ENCODE peak calls at places on chromosome 21, in seven cellular contexts. E, O, Y, J, F, L and I are unnamed samples.

GRCh38 chr21:46078322-46078981 is 19.5 kb upstream of the COL6A2 start:
- DNase-seq in F (peak), O (peak), Y (peak), E (no peak), L (no peak), J (no peak), I (no peak)

GRCh38 chr21:30717105-30717504 is 1.5 kb downstream of the KRTAP21-3 start:
- DNase-seq in J (no peak), Y (no peak), O (no peak), E (no peak), F (no peak), L (no peak), I (no peak)

GRCh38 chr21:43316156-43316845 is 110.6 kb downstream of the SIK1 start:
- DNase-seq in L (no peak), F (no peak), Y (no peak), O (no peak), J (no peak), E (no peak), I (no peak)

GRCh38 chr21:37987668-37988067 is 71.4 kb upstream of the KCNJ6 start:
- DNase-seq in J (no peak), O (no peak), L (no peak), F (no peak), Y (no peak), E (no peak), I (no peak)

GRCh38 chr21:23789864-23790263 is 1817.4 kb downstream of the MRPL39 start:
- DNase-seq in Y (no peak), L (no peak), O (no peak), J (no peak), F (no peak), E (no peak), I (no peak)

GRCh38 chr21:15171546-15171945 is 106.7 kb upstream of the NRIP1 start:
- DNase-seq in F (no peak), L (no peak), E (no peak), J (no peak), O (no peak), Y (no peak), I (no peak)

GRCh38 chr21:16186742-16187141 is 457.0 kb downstream of the USP25 start:
- DNase-seq in O (peak), F (no peak), J (no peak), L (no peak), E (no peak), Y (no peak), I (no peak)

GRCh38 chr21:36756527-36756926 is 57.6 kb downstream of the SIM2 start:
- DNase-seq in L (no peak), E (no peak), F (no peak), Y (no peak), O (no peak), J (no peak), I (no peak)

GRCh38 chr21:45709696-45710268 is 66.3 kb downstream of the PCBP3 start:
- DNase-seq in E (no peak), O (no peak), L (no peak), F (no peak), J (no peak), Y (no peak), I (no peak)

GRCh38 chr21:45607021-45607921 is 36.3 kb upstream of the PCBP3 start:
- DNase-seq in L (peak), F (no peak), J (peak), O (no peak), Y (peak), E (peak), I (no peak)

GRCh38 chr21:45951676-45952075 is 29.9 kb upstream of the COL6A1 start:
- DNase-seq in F (no peak), Y (no peak), J (no peak), L (no peak), O (no peak), E (no peak), I (no peak)

GRCh38 chr21:28823464-28823863 is 169.2 kb downstream of the LTN1 start:
- DNase-seq in F (no peak), E (no peak), L (no peak), O (no peak), Y (no peak), J (no peak), I (no peak)

GRCh38 chr21:31772674-31773555 is 41.0 kb upstream of the SCAF4 start:
- DNase-seq in F (no peak), Y (no peak), J (no peak), L (no peak), E (no peak), O (no peak), I (peak)

GRCh38 chr21:28793043-28793442 is 199.6 kb downstream of the LTN1 start:
- DNase-seq in E (no peak), F (no peak), J (peak), L (peak), O (peak), Y (no peak), I (no peak)

GRCh38 chr21:36096398-36097290 is 26.8 kb downstream of the CBR1 start:
- DNase-seq in F (no peak), O (no peak), E (no peak), L (no peak), Y (no peak), J (peak), I (no peak)

GRCh38 chr21:38649120-38649519 is 150.8 kb upstream of the ERG start:
- DNase-seq in E (no peak), Y (no peak), O (no peak), J (no peak), F (no peak), L (no peak), I (no peak)

GRCh38 chr21:37800496-37801061 is 115.7 kb downstream of the KCNJ6 start:
- DNase-seq in E (no peak), O (no peak), F (no peak), L (no peak), Y (no peak), J (no peak), I (no peak)

GRCh38 chr21:9839011-9839661 is 682.2 kb upstream of the TPTE start:
- DNase-seq in J (no peak), O (no peak), L (no peak), Y (no peak), E (no peak), F (no peak), I (no peak)

GRCh38 chr21:18545908-18546307 is 142.3 kb upstream of the TMPRSS15 start:
- DNase-seq in J (no peak), E (peak), F (no peak), Y (no peak), L (peak), O (peak), I (no peak)

GRCh38 chr21:26194326-26194725 is 23.8 kb upstream of the APP start:
- DNase-seq in J (no peak), O (peak), E (no peak), F (no peak), Y (no peak), L (no peak), I (no peak)

GRCh38 chr21:38221594-38221993 is 35.2 kb upstream of the KCNJ15 start:
- DNase-seq in J (no peak), O (peak), L (no peak), E (no peak), F (no peak), Y (no peak), I (no peak)

GRCh38 chr21:37921091-37921490 is 4.8 kb upstream of the KCNJ6 start:
- DNase-seq in O (peak), J (peak), F (no peak), L (no peak), Y (no peak), E (no peak), I (no peak)

GRCh38 chr21:19440792-19441494 is 1037.4 kb upstream of the TMPRSS15 start:
- DNase-seq in J (no peak), F (no peak), Y (no peak), E (no peak), O (no peak), L (no peak), I (peak)

GRCh38 chr21:32021319-32022027 is 148.7 kb downstream of the HUNK start:
- DNase-seq in Y (peak), L (no peak), E (no peak), F (peak), O (no peak), J (no peak), I (no peak)

GRCh38 chr21:26966978-26967913 is at the start of gene ADAMTS5:
- DNase-seq in O (peak), Y (peak), F (peak), J (peak), L (no peak), E (peak), I (no peak)

GRCh38 chr21:27814226-27814625 is 847.3 kb upstream of the ADAMTS5 start:
- DNase-seq in F (no peak), Y (no peak), L (no peak), J (no peak), O (no peak), E (no peak), I (no peak)

GRCh38 chr21:45514311-45515021 is 27.8 kb downstream of the SLC19A1 start:
- DNase-seq in L (no peak), O (no peak), Y (no peak), J (no peak), E (no peak), F (no peak), I (no peak)

GRCh38 chr21:40331182-40331581 is 463.9 kb downstream of the PCP4 start:
- DNase-seq in J (no peak), E (no peak), Y (no peak), L (no peak), O (no peak), F (no peak), I (no peak)

GRCh38 chr21:17679002-17679600 is 66.4 kb upstream of the BTG3 start:
- DNase-seq in O (peak), F (no peak), Y (no peak), J (peak), L (peak), E (peak), I (peak)

GRCh38 chr21:30408782-30409494 is 13.1 kb downstream of the KRTAP13-1 start:
- DNase-seq in O (peak), E (peak), L (peak), F (peak), J (peak), Y (no peak), I (peak)

GRCh38 chr21:44436958-44437357 is 18.4 kb upstream of the LRRC3 start:
- DNase-seq in J (no peak), O (no peak), Y (peak), F (no peak), L (no peak), E (no peak), I (no peak)
- TF ChIP-seq CTCF in J (no peak), O (no peak), Y (no peak), F (no peak), L (no peak), E (no peak), I (no peak)

GRCh38 chr21:41812679-41813078 is 45.8 kb upstream of the RIPK4 start:
- DNase-seq in L (no peak), E (no peak), O (no peak), F (no peak), J (no peak), Y (no peak), I (no peak)

GRCh38 chr21:41810597-41810932 is 43.7 kb upstream of the RIPK4 start:
- DNase-seq in L (no peak), O (no peak), J (no peak), E (no peak), Y (no peak), F (no peak), I (no peak)

GRCh38 chr21:41808094-41808493 is 41.2 kb upstream of the RIPK4 start:
- DNase-seq in Y (no peak), L (no peak), F (no peak), O (no peak), J (no peak), E (no peak), I (no peak)

GRCh38 chr21:41808846-41809245 is 42.0 kb upstream of the RIPK4 start:
- DNase-seq in L (no peak), Y (no peak), F (no peak), J (no peak), E (no peak), O (no peak), I (no peak)

GRCh38 chr21:41809891-41810596 is 43.2 kb upstream of the RIPK4 start:
- DNase-seq in E (no peak), F (no peak), L (no peak), O (no peak), J (no peak), Y (no peak), I (no peak)
- H3K4me3 ChIP-seq in E (no peak), F (no peak), L (no peak), O (no peak), J (no peak), Y (no peak), I (no peak)

GRCh38 chr21:41899431-41900202 is 20.5 kb upstream of the PRDM15 start:
- DNase-seq in O (no peak), Y (no peak), F (no peak), J (no peak), L (no peak), E (no peak), I (no peak)
- TF ChIP-seq CTCF in O (no peak), Y (no peak), F (no peak), J (no peak), L (no peak), E (no peak), I (no peak)

GRCh38 chr21:33025471-33026298 is at the start of gene OLIG2:
- DNase-seq in E (peak), F (no peak), J (peak), Y (no peak), L (no peak), O (no peak), I (no peak)
- H3K4me3 ChIP-seq in E (no peak), F (no peak), J (peak), Y (peak), L (no peak), O (no peak), I (no peak)